ENCODE peak calls at places on chromosomes 2 and 18, in five cellular contexts. T is kidney tubule cell, U is NCI-H510A, P is GM04504, N is KG1. K is an unnamed sample.
A peak's percentile ranks its signal among the peaks of the same experiment; 100 is the strongest.

GRCh38 chr2:9255416-9255815 is 48.8 kb downstream of the ASAP2 start:
- DNase-seq in T (no peak), P (no peak), U (no peak), N (no peak), K (no peak)

GRCh38 chr2:148607553-148607952 is 37.0 kb upstream of the EPC2 start:
- DNase-seq in P (no peak), N (no peak), T (peak; percentile 16), U (no peak), K (no peak)

GRCh38 chr2:23381084-23381483 is 3.9 kb upstream of the KLHL29 start:
- DNase-seq in N (no peak), U (no peak), T (peak; percentile 98), P (no peak), K (peak; percentile 70)

GRCh38 chr18:49963217-49963616 is 149.9 kb upstream of the ACAA2 start:
- DNase-seq in T (no peak), N (no peak), P (no peak), U (no peak), K (no peak)

GRCh38 chr18:3546106-3546505 is 96.1 kb downstream of the TGIF1 start:
- DNase-seq in U (no peak), P (no peak), N (no peak), T (no peak), K (no peak)

GRCh38 chr2:10058251-10059015 is 15.1 kb downstream of the KLF11 start:
- DNase-seq in T (no peak), N (no peak), U (no peak), P (no peak), K (no peak)

GRCh38 chr18:33577688-33578370 is at the start of gene ASXL3:
- DNase-seq in T (peak; percentile 23), U (peak; percentile 71), N (no peak), P (no peak), K (peak; percentile 1)

GRCh38 chr2:100011272-100011711 is 131.1 kb downstream of the AFF3 start:
- DNase-seq in U (no peak), P (peak; percentile 74), N (no peak), T (peak; percentile 64), K (peak; percentile 81)

GRCh38 chr18:31680836-31681568 is 3.4 kb downstream of the B4GALT6 start:
- DNase-seq in P (no peak), T (peak; percentile 40), N (no peak), U (peak; percentile 26), K (no peak)

GRCh38 chr18:48889115-48889941 is 61.4 kb downstream of the SMAD7 start:
- DNase-seq in U (no peak), T (no peak), N (no peak), P (no peak), K (no peak)

GRCh38 chr2:38192046-38192445 is 116.1 kb upstream of the CYP1B1 start:
- DNase-seq in P (no peak), T (no peak), U (no peak), N (no peak), K (no peak)

GRCh38 chr2:109098251-109098920 is 30.6 kb upstream of the SH3RF3 start:
- DNase-seq in N (no peak), T (peak; percentile 28), P (no peak), U (no peak), K (no peak)

GRCh38 chr2:60109744-60110143 is 443.7 kb downstream of the BCL11A start:
- DNase-seq in P (no peak), U (no peak), N (no peak), T (no peak), K (no peak)

GRCh38 chr2:218435003-218435982 is 16.4 kb downstream of the VIL1 start:
- DNase-seq in T (no peak), P (no peak), U (no peak), N (no peak), K (no peak)